ENCODE peak calls at places on chromosomes 11 and 22, in eight cellular contexts. J is fibroblast of lung, C is psoas muscle, V is SK-N-SH, K is stomach, D is mammary epithelial cell, T is endodermal cell, W is body of pancreas. G is an unnamed sample.

GRCh38 chr11:12943276-12943675 is 65.8 kb upstream of the RASSF10 start:
- DNase-seq in J (no peak), C (no peak), V (no peak), K (no peak), D (no peak), T (no peak), W (no peak), G (no peak)

GRCh38 chr11:6572215-6572614 is 31.2 kb downstream of the RRP8 start:
- DNase-seq in J (peak; percentile 67), C (no peak), V (no peak), K (no peak), D (peak; percentile 65), T (no peak), W (no peak), G (no peak)

GRCh38 chr11:80698646-80699045 is 1257.8 kb upstream of the TENM4 start:
- DNase-seq in J (no peak), C (no peak), V (no peak), K (no peak), D (peak; percentile 47), T (no peak), W (no peak), G (no peak)

GRCh38 chr11:109121173-109121938 is 300.6 kb upstream of the C11orf87 start:
- DNase-seq in J (no peak), C (no peak), V (no peak), K (no peak), D (no peak), T (no peak), W (no peak), G (no peak)

GRCh38 chr11:461626-462025 is 11.5 kb downstream of the PTDSS2 start:
- DNase-seq in J (no peak), C (peak; percentile 4), V (no peak), K (no peak), D (no peak), T (no peak), W (no peak), G (no peak)

GRCh38 chr11:23688835-23689234 is 808.0 kb upstream of the LUZP2 start:
- DNase-seq in J (peak; percentile 26), C (no peak), V (no peak), K (no peak), D (no peak), T (no peak), W (no peak), G (no peak)

GRCh38 chr11:3183523-3183922 is 18.4 kb upstream of the OSBPL5 start:
- DNase-seq in J (no peak), C (no peak), V (no peak), K (no peak), D (no peak), T (no peak), W (no peak), G (peak; percentile 25)

GRCh38 chr22:17891427-17892167 is 117.3 kb upstream of the BID start:
- DNase-seq in J (no peak), C (peak; percentile 54), V (peak; percentile 62), K (no peak), D (no peak), T (peak; percentile 82), W (no peak), G (no peak)

GRCh38 chr11:96061730-96062524 is 138.0 kb upstream of the MTMR2 start:
- DNase-seq in J (no peak), C (no peak), V (no peak), K (no peak), D (peak; percentile 44), T (no peak), W (no peak), G (no peak)

GRCh38 chr11:124277809-124278208 is 21.6 kb downstream of the OR8G5 start:
- DNase-seq in J (no peak), C (no peak), V (no peak), K (no peak), D (no peak), T (peak; percentile 56), W (no peak), G (no peak)

GRCh38 chr11:27041141-27041869 is 690 bp downstream of the BBOX1 start:
- DNase-seq in J (no peak), C (no peak), V (no peak), K (no peak), D (no peak), T (no peak), W (no peak), G (no peak)

GRCh38 chr22:17217179-17217578 is 2.1 kb downstream of the ADA2 start:
- DNase-seq in J (no peak), C (no peak), V (no peak), K (no peak), D (no peak), T (peak; percentile 73), W (no peak), G (no peak)

GRCh38 chr11:73399159-73400090 is 23.2 kb downstream of the RELT start:
- DNase-seq in J (no peak), C (no peak), V (no peak), K (no peak), D (no peak), T (peak; percentile 43), W (no peak), G (no peak)

GRCh38 chr11:118522571-118523072 is 4.7 kb upstream of the TTC36 start:
- DNase-seq in J (peak; percentile 28), C (no peak), V (peak; percentile 52), K (no peak), D (peak; percentile 26), T (peak; percentile 80), W (no peak), G (no peak)

GRCh38 chr11:64207247-64208085 is 945 bp downstream of the FERMT3 start:
- DNase-seq in J (peak; percentile 69), C (peak; percentile 81), V (peak; percentile 41), K (peak; percentile 55), D (no peak), T (no peak), W (peak; percentile 32), G (peak; percentile 79)

GRCh38 chr22:20085651-20086050 is 5.6 kb downstream of the DGCR8 start:
- DNase-seq in J (no peak), C (no peak), V (no peak), K (no peak), D (no peak), T (no peak), W (no peak), G (peak; percentile 22)

GRCh38 chr11:130071211-130071712 is 1.6 kb downstream of the APLP2 start:
- DNase-seq in J (peak; percentile 40), C (no peak), V (no peak), K (no peak), D (peak; percentile 42), T (no peak), W (no peak), G (no peak)

GRCh38 chr11:129593098-129593497 is 217.4 kb downstream of the BARX2 start:
- DNase-seq in J (no peak), C (no peak), V (no peak), K (no peak), D (peak; percentile 33), T (peak; percentile 54), W (no peak), G (no peak)

GRCh38 chr11:31325162-31325561 is 44.4 kb downstream of the DCDC1 start:
- DNase-seq in J (peak; percentile 78), C (no peak), V (no peak), K (no peak), D (peak; percentile 68), T (no peak), W (no peak), G (no peak)

GRCh38 chr11:99015634-99016454 is 4.9 kb upstream of the CNTN5 start:
- DNase-seq in J (peak; percentile 70), C (no peak), V (peak; percentile 48), K (no peak), D (peak; percentile 14), T (no peak), W (no peak), G (no peak)

DNA sequence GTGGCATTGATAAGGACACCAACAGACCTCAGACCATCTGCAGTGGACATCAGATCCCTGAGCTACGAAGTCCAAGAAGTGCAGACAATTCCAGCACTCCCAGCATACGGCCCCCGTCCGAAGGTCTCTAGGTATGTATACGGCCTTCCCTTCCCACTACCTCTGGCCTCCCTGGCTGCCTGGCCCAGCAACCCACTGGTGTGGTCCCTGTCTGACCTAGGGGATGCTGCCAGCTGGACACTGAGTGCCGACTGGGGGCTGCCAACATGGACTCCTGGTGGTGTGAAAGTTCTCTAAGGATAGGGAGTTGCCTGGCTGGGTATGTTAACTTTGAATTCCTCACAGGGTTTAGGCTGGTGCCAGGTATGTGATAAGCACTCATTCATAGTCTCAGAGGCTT is 17.5 kb upstream of the TEF start:
- DNase-seq in J (no peak), C (no peak), V (no peak), K (no peak), D (no peak), T (no peak), W (no peak), G (no peak)
- H3K4me1 ChIP-seq in J (peaks cover 13% of the 10 kb centered on the region), C (peaks cover 25% of the 10 kb centered on the region), V (peaks cover 17% of the 10 kb centered on the region), K (peaks cover 48% of the 10 kb centered on the region), D (peaks cover 24% of the 10 kb centered on the region), T (peaks cover 12% of the 10 kb centered on the region), W (peaks cover 42% of the 10 kb centered on the region), G (peaks cover 28% of the 10 kb centered on the region)

GRCh38 chr11:47553417-47553746 is 450 bp upstream of the CELF1 start:
- DNase-seq in J (no peak), C (no peak), V (no peak), K (peak; percentile 27), D (no peak), T (no peak), W (no peak), G (no peak)
- TF ChIP-seq CTCF in J (no peak), C (no peak), V (no peak), K (no peak), D (no peak), T (peak; percentile 13), W (no peak), G (peak; percentile 35)

GRCh38 chr11:20668410-20668809 is 976 bp upstream of the NELL1 start:
- DNase-seq in J (no peak), C (no peak), V (no peak), K (no peak), D (no peak), T (no peak), W (no peak), G (no peak)
- H3K27me3 ChIP-seq in J (peaks cover 22% of the 10 kb centered on the region), C (no peaks in the 10 kb centered on the region), V (peaks cover 36% of the 10 kb centered on the region), K (peaks cover 9% of the 10 kb centered on the region), D (peaks cover 39% of the 10 kb centered on the region), T (peaks cover 96% of the 10 kb centered on the region), W (no peaks in the 10 kb centered on the region), G (peaks cover 48% of the 10 kb centered on the region)

DNA sequence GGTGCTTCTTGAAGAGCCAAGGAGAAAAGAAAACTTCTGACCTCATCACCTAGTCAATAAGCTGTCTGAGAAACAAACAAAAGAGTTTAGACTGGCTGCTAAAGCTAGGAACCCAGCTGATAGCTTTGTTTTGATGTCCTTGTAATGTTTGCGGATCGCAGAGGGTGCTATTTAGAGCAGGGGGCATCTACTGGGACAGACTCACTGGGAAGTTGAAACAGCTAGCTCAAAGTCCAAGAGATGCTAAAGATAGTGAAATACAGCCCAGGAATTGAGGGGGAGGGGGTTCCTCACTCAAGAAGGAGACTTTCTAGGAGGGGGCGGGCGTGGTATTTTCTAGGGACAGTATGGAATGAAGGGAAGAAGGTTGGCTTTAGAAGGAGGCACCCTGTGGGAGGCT is 18.9 kb downstream of the ZBTB16 start:
- DNase-seq in J (no peak), C (no peak), V (no peak), K (no peak), D (no peak), T (peak; percentile 75), W (peak; percentile 15), G (no peak)
- H3K4me1 ChIP-seq in J (no peaks in the 10 kb centered on the region), C (peaks cover 100% of the 10 kb centered on the region), V (peaks cover 27% of the 10 kb centered on the region), K (peaks cover 100% of the 10 kb centered on the region), D (no peaks in the 10 kb centered on the region), T (peaks cover 26% of the 10 kb centered on the region), W (peaks cover 97% of the 10 kb centered on the region), G (peaks cover 100% of the 10 kb centered on the region)

G was measured in lower lobe of right lung.